ENCODE peak calls at places on chromosomes 13 and 19, in ten cellular contexts. O, N, U, A, V, W, Y, C, R and J are unnamed samples.
A peak's percentile ranks its signal among the peaks of the same experiment; 100 is the strongest.

GRCh38 chr13:90427322-90428272 is 919.9 kb upstream of the MIR17HG start:
- DNase-seq in O (no peak), N (no peak), U (no peak), A (no peak), V (no peak), W (no peak), Y (peak; percentile 12), C (no peak), R (no peak), J (no peak)

GRCh38 chr13:23613971-23614370 is 43.8 kb downstream of the TNFRSF19 start:
- DNase-seq in O (no peak), N (no peak), U (no peak), A (no peak), V (no peak), W (no peak), Y (no peak), C (no peak), R (no peak), J (no peak)

GRCh38 chr19:3186377-3186688 is 603 bp downstream of the NCLN start:
- DNase-seq in O (no peak), N (peak; percentile 61), U (no peak), A (no peak), V (no peak), W (no peak), Y (peak; percentile 47), C (no peak), R (no peak), J (peak; percentile 76)

GRCh38 chr19:5985098-5985783 is 7.3 kb upstream of the RANBP3 start:
- DNase-seq in O (no peak), N (no peak), U (no peak), A (no peak), V (no peak), W (no peak), Y (no peak), C (no peak), R (no peak), J (no peak)

GRCh38 chr19:29988351-29988750 is 46.3 kb downstream of the URI1 start:
- DNase-seq in O (no peak), N (no peak), U (no peak), A (no peak), V (no peak), W (no peak), Y (peak; percentile 81), C (no peak), R (no peak), J (no peak)

GRCh38 chr19:7076151-7076550 is 6.6 kb downstream of the ZNF557 start:
- DNase-seq in O (no peak), N (no peak), U (no peak), A (no peak), V (no peak), W (no peak), Y (no peak), C (no peak), R (no peak), J (no peak)

GRCh38 chr19:543912-544608 is at the start of gene GZMM:
- DNase-seq in O (no peak), N (no peak), U (peak; percentile 67), A (peak; percentile 81), V (no peak), W (no peak), Y (no peak), C (peak; percentile 80), R (no peak), J (no peak)

GRCh38 chr19:34574704-34575103 is 93.1 kb downstream of the WTIP start:
- DNase-seq in O (no peak), N (no peak), U (no peak), A (no peak), V (no peak), W (no peak), Y (no peak), C (no peak), R (no peak), J (no peak)

GRCh38 chr13:40776681-40777165 is 5.7 kb upstream of the MRPS31 start:
- DNase-seq in O (no peak), N (no peak), U (peak; percentile 54), A (peak; percentile 49), V (no peak), W (no peak), Y (no peak), C (peak; percentile 80), R (no peak), J (no peak)

GRCh38 chr13:102703721-102704035 is 8.8 kb upstream of the METTL21C start:
- DNase-seq in O (no peak), N (no peak), U (no peak), A (no peak), V (no peak), W (no peak), Y (no peak), C (no peak), R (no peak), J (no peak)

GRCh38 chr13:31703780-31704179 is 35.5 kb upstream of the RXFP2 start:
- DNase-seq in O (no peak), N (no peak), U (no peak), A (no peak), V (no peak), W (no peak), Y (no peak), C (no peak), R (no peak), J (no peak)

GRCh38 chr19:33805840-33806433 is 9.3 kb downstream of the KCTD15 start:
- DNase-seq in O (no peak), N (no peak), U (no peak), A (no peak), V (no peak), W (no peak), Y (no peak), C (no peak), R (no peak), J (no peak)

GRCh38 chr19:46728693-46729339 is 11.9 kb upstream of the PRKD2 start:
- DNase-seq in O (no peak), N (peak; percentile 83), U (peak; percentile 74), A (peak; percentile 81), V (peak; percentile 60), W (no peak), Y (peak; percentile 85), C (peak; percentile 81), R (no peak), J (peak; percentile 88)

GRCh38 chr19:4556574-4557185 is 2.8 kb downstream of the SEMA6B start:
- DNase-seq in O (no peak), N (no peak), U (peak; percentile 27), A (no peak), V (no peak), W (peak; percentile 37), Y (peak; percentile 80), C (no peak), R (no peak), J (peak; percentile 74)

GRCh38 chr19:14248578-14249011 is 42.6 kb upstream of the ADGRL1 start:
- DNase-seq in O (no peak), N (no peak), U (peak; percentile 26), A (no peak), V (peak; percentile 58), W (peak; percentile 45), Y (peak; percentile 95), C (peak; percentile 30), R (peak; percentile 86), J (no peak)

GRCh38 chr19:31749231-31749630 is 400.0 kb upstream of the TSHZ3 start:
- DNase-seq in O (no peak), N (no peak), U (no peak), A (no peak), V (no peak), W (no peak), Y (no peak), C (no peak), R (no peak), J (no peak)

GRCh38 chr13:36778083-36778671 is 40.8 kb upstream of the RFXAP start:
- DNase-seq in O (no peak), N (no peak), U (no peak), A (no peak), V (no peak), W (no peak), Y (peak; percentile 65), C (no peak), R (no peak), J (no peak)

GRCh38 chr13:62933809-62934208 is 1518.2 kb upstream of the PCDH20 start:
- DNase-seq in O (no peak), N (no peak), U (no peak), A (no peak), V (no peak), W (no peak), Y (peak; percentile 7), C (no peak), R (no peak), J (no peak)

GRCh38 chr19:368624-369020 is 24.0 kb upstream of the MIER2 start:
- DNase-seq in O (no peak), N (peak; percentile 5), U (no peak), A (no peak), V (no peak), W (no peak), Y (no peak), C (no peak), R (no peak), J (no peak)

GRCh38 chr19:7705387-7706187 is 3.7 kb upstream of the FCER2 start:
- DNase-seq in O (no peak), N (no peak), U (peak; percentile 68), A (peak; percentile 50), V (no peak), W (no peak), Y (no peak), C (peak; percentile 80), R (no peak), J (peak; percentile 76)

GRCh38 chr19:7915250-7916136 is 863 bp downstream of the TGFBR3L start:
- DNase-seq in O (no peak), N (no peak), U (no peak), A (no peak), V (no peak), W (no peak), Y (no peak), C (no peak), R (no peak), J (peak; percentile 46)

GRCh38 chr13:66780814-66781213 is 449.3 kb downstream of the PCDH9 start:
- DNase-seq in O (no peak), N (no peak), U (no peak), A (no peak), V (no peak), W (no peak), Y (no peak), C (no peak), R (no peak), J (no peak)

GRCh38 chr19:53991224-53992113 is at the start of gene CACNG6:
- DNase-seq in O (no peak), N (no peak), U (no peak), A (no peak), V (peak; percentile 62), W (no peak), Y (peak; percentile 86), C (no peak), R (peak; percentile 40), J (no peak)